ENCODE peak calls at places on chromosomes 3 and 15, in seven cellular contexts. E, A, R, L, S, Z and B are unnamed samples.

GRCh38 chr3:114645392-114645791 is 351.6 kb downstream of the TIGIT start:
- DNase-seq in E (no peak), A (no peak), R (no peak), L (no peak), S (no peak), Z (no peak), B (no peak)

GRCh38 chr3:128853826-128854225 is 25.6 kb upstream of the ACAD9 start:
- DNase-seq in E (no peak), A (no peak), R (no peak), L (no peak), S (no peak), Z (no peak), B (no peak)

GRCh38 chr3:50675179-50676030 is 678 bp downstream of the DOCK3 start:
- DNase-seq in E (peak), A (no peak), R (peak), L (no peak), S (peak), Z (peak), B (no peak)

GRCh38 chr15:23438816-23439466 is 8.1 kb downstream of the GOLGA6L2 start:
- DNase-seq in E (no peak), A (no peak), R (no peak), L (no peak), S (no peak), Z (no peak), B (no peak)

GRCh38 chr15:50945725-50946124 is 37.2 kb downstream of the AP4E1 start:
- DNase-seq in E (no peak), A (no peak), R (no peak), L (no peak), S (no peak), Z (no peak), B (no peak)

GRCh38 chr3:30667250-30667585 is 60.8 kb downstream of the TGFBR2 start:
- DNase-seq in E (no peak), A (no peak), R (no peak), L (no peak), S (no peak), Z (no peak), B (peak)

GRCh38 chr3:55893045-55893664 is 406.0 kb upstream of the WNT5A start:
- DNase-seq in E (no peak), A (peak), R (peak), L (no peak), S (no peak), Z (no peak), B (no peak)

GRCh38 chr15:80695911-80696651 is 971 bp downstream of the ABHD17C start:
- DNase-seq in E (no peak), A (no peak), R (no peak), L (no peak), S (peak), Z (peak), B (no peak)

GRCh38 chr15:24955549-24955929 is 752 bp downstream of the SNRPN start:
- DNase-seq in E (no peak), A (no peak), R (no peak), L (no peak), S (no peak), Z (peak), B (no peak)

GRCh38 chr15:81071130-81071529 is 62.9 kb upstream of the CFAP161 start:
- DNase-seq in E (no peak), A (peak), R (peak), L (no peak), S (no peak), Z (no peak), B (no peak)

GRCh38 chr3:101884776-101885175 is 35.5 kb downstream of the NFKBIZ start:
- DNase-seq in E (no peak), A (no peak), R (no peak), L (no peak), S (no peak), Z (no peak), B (no peak)

GRCh38 chr3:82807781-82808180 is 1046.3 kb upstream of the GBE1 start:
- DNase-seq in E (no peak), A (no peak), R (no peak), L (no peak), S (peak), Z (no peak), B (no peak)

GRCh38 chr3:123431658-123432323 is 17.1 kb downstream of the ADCY5 start:
- DNase-seq in E (no peak), A (no peak), R (no peak), L (no peak), S (no peak), Z (no peak), B (no peak)

GRCh38 chr15:25717116-25717755 is 145.9 kb downstream of the ATP10A start:
- DNase-seq in E (no peak), A (peak), R (no peak), L (no peak), S (no peak), Z (no peak), B (no peak)

GRCh38 chr3:30752961-30753360 is 141.5 kb downstream of the GADL1 start:
- DNase-seq in E (no peak), A (no peak), R (no peak), L (no peak), S (no peak), Z (no peak), B (no peak)

DNA sequence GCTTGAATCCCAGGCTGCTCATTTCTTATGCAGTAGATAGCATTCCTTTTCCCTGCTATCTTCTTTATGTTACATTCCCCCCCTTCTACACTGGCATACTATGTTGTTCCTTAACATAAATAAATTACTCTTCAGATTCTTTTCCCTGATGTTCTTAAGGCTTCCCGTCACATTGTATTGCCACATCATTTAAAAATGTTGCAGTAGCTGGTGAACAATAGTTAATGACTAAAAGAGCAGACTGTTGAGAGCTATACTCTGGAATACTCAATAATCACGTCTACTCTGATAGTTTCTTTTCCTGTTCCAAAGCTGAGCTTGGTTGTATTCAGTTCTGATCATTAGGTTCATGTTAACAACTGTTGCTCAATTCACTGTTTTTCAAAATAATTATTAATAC is 219.9 kb downstream of the CHST2 start:
- DNase-seq in E (no peak), A (no peak), R (no peak), L (no peak), S (no peak), Z (no peak), B (no peak)
- H3K4me3 ChIP-seq in E (no peak), A (no peak), R (no peak), L (no peak), S (no peak), Z (no peak), B (no peak)

DNA sequence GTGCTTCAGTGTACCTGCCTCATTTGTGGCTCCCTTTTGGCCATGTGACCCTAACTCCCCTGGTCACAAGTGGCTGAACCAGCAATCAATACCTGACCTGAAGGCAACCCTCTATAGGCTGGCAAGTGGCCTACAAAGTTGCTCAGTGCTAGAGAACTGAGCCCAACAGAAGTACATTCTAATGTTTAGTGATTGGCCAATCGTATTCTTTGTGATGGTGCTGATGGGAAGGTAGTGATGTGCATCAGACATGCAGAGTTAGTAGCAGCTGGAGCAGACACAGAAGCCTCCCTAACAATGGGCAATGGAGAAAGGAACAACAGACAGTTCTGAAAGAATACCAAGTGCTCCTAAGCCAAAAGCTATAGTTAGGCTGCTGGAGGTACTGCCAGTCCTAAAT is 10.4 kb upstream of the ATOSA start:
- DNase-seq in E (no peak), A (no peak), R (no peak), L (no peak), S (no peak), Z (no peak), B (no peak)
- H3K4me3 ChIP-seq in E (no peak), A (no peak), R (no peak), L (no peak), S (no peak), Z (no peak), B (no peak)

DNA sequence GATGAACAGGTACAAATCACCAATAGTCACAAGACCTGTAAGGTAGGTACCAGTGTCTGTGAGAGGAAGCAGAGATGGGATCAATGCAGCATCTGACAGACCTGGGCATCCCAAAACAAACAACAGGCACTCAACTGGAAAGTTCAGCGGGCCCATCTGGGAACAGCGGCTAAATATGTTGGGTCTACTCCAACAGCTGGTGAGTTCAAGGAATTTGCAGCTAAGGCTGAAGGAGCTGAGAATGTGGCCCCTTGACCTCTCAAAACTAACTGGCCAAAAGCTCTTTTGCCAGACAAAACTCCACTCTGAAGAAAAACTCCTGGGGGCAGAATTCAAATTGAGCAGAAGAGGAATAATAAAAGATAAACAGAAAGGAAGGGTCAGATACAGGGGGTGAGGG is 24.4 kb downstream of the AVEN start:
- DNase-seq in E (no peak), A (no peak), R (no peak), L (no peak), S (no peak), Z (no peak), B (no peak)
- H3K4me3 ChIP-seq in E (no peak), A (no peak), R (no peak), L (no peak), S (no peak), Z (no peak), B (no peak)

GRCh38 chr3:59547874-59548273 is 498.0 kb upstream of the CFAP20DC start:
- DNase-seq in E (no peak), A (no peak), R (no peak), L (no peak), S (no peak), Z (no peak), B (no peak)

GRCh38 chr3:59545369-59545768 is 495.5 kb upstream of the CFAP20DC start:
- DNase-seq in E (no peak), A (no peak), R (no peak), L (no peak), S (no peak), Z (no peak), B (no peak)

GRCh38 chr3:59546522-59546921 is 496.7 kb upstream of the CFAP20DC start:
- DNase-seq in E (no peak), A (no peak), R (no peak), L (no peak), S (no peak), Z (no peak), B (no peak)

GRCh38 chr3:59551834-59552233 is 502.0 kb upstream of the CFAP20DC start:
- DNase-seq in E (no peak), A (no peak), R (no peak), L (no peak), S (no peak), Z (no peak), B (no peak)

GRCh38 chr3:59549972-59550371 is 500.1 kb upstream of the CFAP20DC start:
- DNase-seq in E (no peak), A (no peak), R (no peak), L (no peak), S (no peak), Z (no peak), B (no peak)
- H3K4me3 ChIP-seq in E (no peak), A (no peak), R (no peak), L (no peak), S (no peak), Z (no peak), B (no peak)

GRCh38 chr3:59425942-59426341 is 376.1 kb upstream of the CFAP20DC start:
- DNase-seq in E (no peak), A (no peak), R (no peak), L (no peak), S (no peak), Z (peak), B (no peak)

GRCh38 chr3:59424268-59425010 is 374.6 kb upstream of the CFAP20DC start:
- DNase-seq in E (no peak), A (no peak), R (no peak), L (no peak), S (no peak), Z (peak), B (no peak)

GRCh38 chr3:59429203-59429602 is 379.4 kb upstream of the CFAP20DC start:
- DNase-seq in E (no peak), A (no peak), R (no peak), L (no peak), S (no peak), Z (no peak), B (no peak)

GRCh38 chr3:59425371-59425770 is 375.5 kb upstream of the CFAP20DC start:
- DNase-seq in E (no peak), A (no peak), R (no peak), L (no peak), S (no peak), Z (no peak), B (no peak)

DNA sequence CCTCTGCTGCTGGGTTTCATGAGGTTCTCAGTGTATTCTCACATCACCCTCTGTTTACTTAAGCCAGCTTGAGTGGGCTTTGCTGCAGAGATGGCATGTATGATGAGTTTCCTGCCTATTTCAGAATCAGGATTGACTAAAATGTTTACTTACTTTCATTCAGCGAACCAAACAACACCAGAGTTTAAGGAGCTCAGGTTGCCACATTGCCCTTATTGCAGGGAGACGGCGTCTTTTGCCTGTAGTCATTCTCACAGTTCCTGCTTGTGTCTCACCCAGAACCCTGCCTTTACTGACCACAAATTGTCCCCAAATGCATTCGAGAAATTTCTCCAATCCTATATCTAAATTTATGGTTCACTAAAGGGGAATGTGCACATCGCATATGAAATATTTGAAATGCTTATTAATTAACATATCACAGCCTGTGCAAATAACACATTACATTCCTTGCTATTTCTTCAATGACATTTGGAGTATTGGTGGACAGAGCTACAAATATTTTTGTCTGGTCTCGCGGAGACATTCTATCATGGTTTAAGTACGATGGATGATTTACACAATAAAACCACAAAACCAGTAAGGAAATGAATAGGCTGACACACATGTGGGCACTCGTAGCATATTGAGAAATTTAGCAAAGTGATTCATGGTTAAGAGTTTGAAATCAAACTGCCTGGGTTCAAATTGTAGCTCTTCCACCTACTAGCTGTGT is 377.2 kb upstream of the CFAP20DC start:
- DNase-seq in E (no peak), A (peak), R (no peak), L (no peak), S (no peak), Z (no peak), B (no peak)
- H3K4me3 ChIP-seq in E (no peak), A (no peak), R (no peak), L (no peak), S (no peak), Z (no peak), B (no peak)

GRCh38 chr3:63968612-63969350 is 54.5 kb downstream of the PSMD6 start:
- DNase-seq in E (no peak), A (no peak), R (no peak), L (no peak), S (no peak), Z (no peak), B (no peak)
- H3K4me3 ChIP-seq in E (peak), A (no peak), R (peak), L (peak), S (no peak), Z (peak), B (no peak)

GRCh38 chr3:66014641-66015040 is 24.1 kb downstream of the MAGI1 start:
- DNase-seq in E (no peak), A (no peak), R (no peak), L (no peak), S (no peak), Z (no peak), B (no peak)
- H3K4me3 ChIP-seq in E (no peak), A (no peak), R (no peak), L (no peak), S (no peak), Z (no peak), B (no peak)